ENCODE peak calls at places on chromosome 17, in six cellular contexts. L is neuronal stem cell, O is IMR-90, H is mesendoderm, Z is H1, M is mesenchymal stem cell. C is an unnamed sample. For H3K4me1, the result is how much of the 10 kb centered on the place peaks cover.

GRCh38 chr17:74213897-74214386 is 571 bp downstream of the TTYH2 start:
- DNase-seq in L (no peak), O (no peak), H (no peak), Z (peak), M (no peak), C (no peak)

GRCh38 chr17:57391076-57391825 is 134.9 kb downstream of the MSI2 start:
- DNase-seq in L (no peak), O (no peak), H (peak), Z (no peak), M (no peak), C (peak)

GRCh38 chr17:81295031-81295677 is at the start of gene SLC38A10:
- DNase-seq in L (peak), O (peak), H (peak), Z (peak), M (peak), C (peak)

GRCh38 chr17:57442401-57442823 is 186.1 kb downstream of the MSI2 start:
- DNase-seq in L (no peak), O (peak), H (no peak), Z (no peak), M (peak), C (no peak)

GRCh38 chr17:76736349-76737081 is 616 bp downstream of the SRSF2 start:
- DNase-seq in L (peak), O (peak), H (peak), Z (peak), M (peak), C (peak)

GRCh38 chr17:74386397-74386796 is 19.1 kb downstream of the GPR142 start:
- DNase-seq in L (no peak), O (no peak), H (no peak), Z (no peak), M (no peak), C (no peak)

GRCh38 chr17:35254107-35254802 is 11.4 kb downstream of the SLFN5 start:
- DNase-seq in L (no peak), O (peak), H (no peak), Z (no peak), M (peak), C (peak)

GRCh38 chr17:16820161-16820877 is 130.3 kb downstream of the CCDC144A start:
- DNase-seq in L (no peak), O (no peak), H (no peak), Z (no peak), M (no peak), C (no peak)

GRCh38 chr17:55198690-55199370 is 65.9 kb upstream of the HLF start:
- DNase-seq in L (no peak), O (no peak), H (no peak), Z (no peak), M (no peak), C (no peak)

GRCh38 chr17:31392002-31392855 is 754 bp downstream of the RAB11FIP4 start:
- DNase-seq in L (no peak), O (no peak), H (no peak), Z (peak), M (no peak), C (no peak)

GRCh38 chr17:81340606-81341346 is 45.7 kb upstream of the SLC38A10 start:
- DNase-seq in L (no peak), O (no peak), H (no peak), Z (peak), M (peak), C (no peak)

GRCh38 chr17:66459811-66460270 is 157.4 kb downstream of the PRKCA start:
- DNase-seq in L (no peak), O (peak), H (peak), Z (no peak), M (peak), C (peak)
- H3K4me3 ChIP-seq in L (no peak), O (no peak), H (no peak), Z (no peak), M (peak), C (no peak)

DNA sequence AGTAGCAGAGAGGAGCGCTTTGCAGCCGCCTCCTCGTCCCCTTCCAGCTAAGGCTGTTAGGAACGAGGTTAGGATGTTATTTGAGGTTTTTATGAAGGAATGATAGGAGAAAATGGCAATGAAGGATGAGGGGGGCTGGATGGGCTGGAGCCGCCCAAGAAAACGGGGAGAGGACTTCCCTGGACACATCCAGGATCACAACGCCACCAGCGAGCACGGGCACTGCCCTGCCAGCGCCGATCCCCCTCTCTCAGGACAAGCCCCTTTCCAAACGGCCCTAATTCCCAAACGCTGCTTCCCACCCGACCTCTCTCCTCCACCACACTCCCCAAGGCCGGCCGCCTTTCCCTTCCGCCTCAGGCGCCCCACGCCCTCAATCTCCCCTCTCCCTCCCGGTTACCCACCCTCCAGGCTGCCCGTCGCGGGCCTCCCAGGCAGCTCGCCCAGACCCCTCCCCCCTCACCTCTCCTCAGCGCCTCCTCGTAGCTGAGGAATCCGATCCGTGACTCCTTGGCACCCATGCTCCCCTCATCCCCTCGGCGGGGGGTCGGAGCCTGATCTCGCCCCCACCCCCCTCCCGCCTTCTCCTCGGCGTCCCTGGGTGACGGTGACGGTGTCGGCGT is 403 bp downstream of the USP32 start:
- DNase-seq in L (no peak), O (no peak), H (no peak), Z (no peak), M (no peak), C (no peak)
- H3K23ac ChIP-seq in L (peak), O (peak), H (peak), Z (no peak), M (peak), C (no peak)

DNA sequence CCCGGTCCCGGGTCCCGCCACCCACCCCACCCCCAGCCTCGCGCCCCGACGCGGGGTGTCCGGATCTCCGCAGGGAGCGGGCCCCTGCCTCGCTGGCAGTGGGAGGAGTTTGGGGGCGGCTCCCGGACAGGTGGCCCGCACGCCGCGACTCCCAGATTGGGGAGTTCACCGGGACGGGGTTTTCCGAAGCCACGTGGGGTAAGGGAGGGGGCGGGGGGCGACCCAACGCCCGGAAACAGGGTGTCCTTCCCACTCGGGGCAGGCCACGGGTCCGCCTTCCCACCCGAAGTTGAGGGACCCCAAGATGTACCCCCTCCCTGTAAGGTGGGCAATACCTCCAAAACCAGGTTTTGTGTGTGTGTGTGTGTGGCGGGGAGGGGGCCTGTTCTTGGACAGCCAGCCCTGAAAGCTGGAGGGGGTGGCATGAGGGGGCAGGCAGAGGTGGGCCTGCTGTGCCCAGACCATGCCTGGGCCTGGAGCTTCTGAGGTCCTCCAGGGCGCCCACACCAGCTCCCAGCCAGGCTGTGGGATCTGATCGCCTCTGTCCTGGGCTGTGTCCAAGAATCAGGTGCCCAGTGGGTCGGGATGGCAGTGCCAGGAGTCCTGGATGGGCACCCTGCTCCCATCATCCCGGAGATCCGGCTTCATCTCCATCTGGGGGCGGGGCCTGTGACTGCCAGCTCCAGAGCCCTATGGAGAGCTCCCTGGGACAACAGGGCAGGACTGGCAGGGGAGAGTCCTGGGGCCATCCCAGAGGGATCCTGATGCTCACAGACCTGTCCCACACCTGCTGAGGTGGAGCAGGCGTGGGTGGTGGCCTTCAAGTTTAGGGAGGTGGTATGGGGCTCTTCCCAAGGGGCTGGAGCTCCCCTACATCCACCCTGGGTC is 769 bp downstream of the SYNGR2 start:
- DNase-seq in L (no peak), O (peak), H (peak), Z (peak), M (peak), C (no peak)
- H3K4me1 ChIP-seq in L (under half), O (under half), H (under half), Z (under half), M (under half), C (under half)

GRCh38 chr17:72617557-72617956 is 474.9 kb downstream of the SLC39A11 start:
- DNase-seq in L (no peak), O (no peak), H (no peak), Z (no peak), M (no peak), C (peak)

GRCh38 chr17:72619976-72620650 is 472.4 kb downstream of the SLC39A11 start:
- DNase-seq in L (no peak), O (no peak), H (no peak), Z (no peak), M (no peak), C (no peak)

GRCh38 chr17:72615627-72615991 is 476.9 kb downstream of the SLC39A11 start:
- DNase-seq in L (no peak), O (no peak), H (no peak), Z (no peak), M (no peak), C (no peak)

GRCh38 chr17:72616457-72616856 is 476.0 kb downstream of the SLC39A11 start:
- DNase-seq in L (no peak), O (no peak), H (peak), Z (no peak), M (no peak), C (no peak)

GRCh38 chr17:72618018-72618509 is 474.4 kb downstream of the SLC39A11 start:
- DNase-seq in L (no peak), O (no peak), H (peak), Z (no peak), M (no peak), C (peak)
- H3K4me3 ChIP-seq in L (no peak), O (no peak), H (no peak), Z (no peak), M (peak), C (no peak)